ENCODE peak calls at places on chromosomes 3 and 15, in six cellular contexts. I is astrocyte of the spinal cord, K is Peyer's patch, U is endothelial cell, M is A673, T is MM.1S. F is an unnamed sample.

GRCh38 chr3:37202035-37202434 is 27.7 kb upstream of the LRRFIP2 start:
- DNase-seq in I (no peak), K (no peak), U (no peak), M (no peak), T (no peak), F (no peak)

GRCh38 chr3:98977520-98977919 is 76.0 kb upstream of the DCBLD2 start:
- DNase-seq in I (peak), K (no peak), U (no peak), M (peak), T (peak), F (no peak)

GRCh38 chr15:75650908-75651809 is 3.4 kb downstream of the SNX33 start:
- DNase-seq in I (no peak), K (no peak), U (no peak), M (no peak), T (no peak), F (no peak)

GRCh38 chr3:131491084-131491483 is 11.7 kb downstream of the MRPL3 start:
- DNase-seq in I (no peak), K (no peak), U (no peak), M (no peak), T (no peak), F (no peak)

GRCh38 chr3:186949281-186949982 is 19.1 kb downstream of the ST6GAL1 start:
- DNase-seq in I (no peak), K (no peak), U (no peak), M (no peak), T (no peak), F (no peak)

GRCh38 chr15:91208366-91208765 is 108.3 kb downstream of the SV2B start:
- DNase-seq in I (no peak), K (no peak), U (no peak), M (no peak), T (no peak), F (no peak)

GRCh38 chr3:175535351-175535750 is 676.2 kb downstream of the NAALADL2 start:
- DNase-seq in I (no peak), K (no peak), U (no peak), M (no peak), T (no peak), F (no peak)

GRCh38 chr3:161038725-161039124 is 66.4 kb downstream of the B3GALNT1 start:
- DNase-seq in I (peak), K (no peak), U (no peak), M (no peak), T (no peak), F (no peak)

GRCh38 chr3:10983219-10983916 is 9.2 kb upstream of the SLC6A1 start:
- DNase-seq in I (peak), K (peak), U (peak), M (peak), T (peak), F (peak)

GRCh38 chr3:54970895-54971294 is 43.0 kb upstream of the LRTM1 start:
- DNase-seq in I (peak), K (no peak), U (no peak), M (no peak), T (no peak), F (no peak)

GRCh38 chr3:58487140-58487886 is 4.6 kb upstream of the KCTD6 start:
- DNase-seq in I (peak), K (no peak), U (no peak), M (no peak), T (no peak), F (no peak)

GRCh38 chr3:190205739-190206138 is 85.0 kb upstream of the P3H2 start:
- DNase-seq in I (peak), K (no peak), U (no peak), M (no peak), T (no peak), F (no peak)

GRCh38 chr3:4722103-4722502 is 229.0 kb downstream of the ITPR1 start:
- DNase-seq in I (peak), K (peak), U (no peak), M (peak), T (no peak), F (no peak)

GRCh38 chr3:181629029-181629428 is 82.7 kb upstream of the SOX2 start:
- DNase-seq in I (peak), K (no peak), U (no peak), M (no peak), T (no peak), F (no peak)

GRCh38 chr3:196736670-196737374 is 2.8 kb upstream of the PAK2 start:
- DNase-seq in I (no peak), K (no peak), U (no peak), M (no peak), T (no peak), F (no peak)

GRCh38 chr3:127911421-127911931 is 3.6 kb upstream of the KBTBD12 start:
- DNase-seq in I (no peak), K (no peak), U (no peak), M (no peak), T (no peak), F (no peak)

DNA sequence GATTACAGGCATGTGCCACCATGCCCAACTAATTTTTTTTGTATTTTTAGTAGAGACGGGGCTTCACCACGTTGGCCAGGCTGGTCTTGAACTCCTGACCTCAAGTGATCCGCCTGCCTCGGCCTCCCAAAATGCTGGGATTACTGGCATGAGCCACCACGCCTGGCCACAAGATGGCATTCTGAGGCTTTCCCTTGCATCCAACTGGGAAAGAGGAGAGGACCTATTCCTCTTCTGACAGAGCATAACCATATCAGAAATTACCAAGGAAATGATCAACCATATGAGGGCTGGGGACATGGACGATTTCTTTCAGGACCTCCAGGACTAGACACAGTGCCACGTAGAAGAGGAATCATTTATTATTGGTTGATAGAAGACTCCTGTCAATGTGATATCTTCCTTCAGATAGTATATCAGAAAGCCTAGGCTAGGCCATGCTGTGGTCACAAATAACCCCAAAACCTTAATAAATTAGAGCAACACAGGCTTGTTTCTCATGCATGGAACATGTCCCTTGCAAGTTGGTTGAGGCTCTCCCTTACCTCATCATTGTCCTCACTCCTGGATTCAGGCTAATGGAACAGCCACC is 372.3 kb upstream of the IL12A start:
- DNase-seq in I (peak), K (peak), U (peak), M (peak), T (no peak), F (peak)
- TF ChIP-seq CTCF in I (peak), K (peak), U (peak), M (peak), T (no peak), F (peak)

GRCh38 chr15:40594429-40594836 is 384 bp downstream of the KNL1 start:
- DNase-seq in I (peak), K (peak), U (peak), M (peak), T (peak), F (peak)
- TF ChIP-seq CTCF in I (peak), K (no peak), U (no peak), M (no peak), T (peak), F (no peak)

DNA sequence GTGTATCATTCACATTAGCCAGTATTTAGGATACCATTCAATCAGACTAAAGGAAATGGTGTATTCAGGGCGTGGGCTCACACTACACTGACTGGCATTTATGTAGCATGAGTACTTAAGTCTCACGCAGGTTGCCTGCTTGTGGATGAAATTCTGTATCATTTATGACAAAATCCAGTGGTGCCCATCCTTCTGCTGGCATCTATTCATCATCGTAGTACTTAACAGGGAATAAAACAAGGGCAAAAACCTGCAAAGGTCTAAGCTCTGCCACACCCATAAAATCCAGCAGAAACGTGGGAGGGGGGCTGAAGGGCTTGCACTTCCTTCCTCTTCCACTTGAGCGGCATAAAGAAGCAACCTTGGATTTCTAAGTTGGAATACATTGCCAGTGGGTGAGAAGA is 2.7 kb downstream of the GAP43 start:
- DNase-seq in I (no peak), K (no peak), U (no peak), M (peak), T (no peak), F (no peak)
- TF ChIP-seq CTCF in I (no peak), K (no peak), U (peak), M (peak), T (no peak), F (peak)

DNA sequence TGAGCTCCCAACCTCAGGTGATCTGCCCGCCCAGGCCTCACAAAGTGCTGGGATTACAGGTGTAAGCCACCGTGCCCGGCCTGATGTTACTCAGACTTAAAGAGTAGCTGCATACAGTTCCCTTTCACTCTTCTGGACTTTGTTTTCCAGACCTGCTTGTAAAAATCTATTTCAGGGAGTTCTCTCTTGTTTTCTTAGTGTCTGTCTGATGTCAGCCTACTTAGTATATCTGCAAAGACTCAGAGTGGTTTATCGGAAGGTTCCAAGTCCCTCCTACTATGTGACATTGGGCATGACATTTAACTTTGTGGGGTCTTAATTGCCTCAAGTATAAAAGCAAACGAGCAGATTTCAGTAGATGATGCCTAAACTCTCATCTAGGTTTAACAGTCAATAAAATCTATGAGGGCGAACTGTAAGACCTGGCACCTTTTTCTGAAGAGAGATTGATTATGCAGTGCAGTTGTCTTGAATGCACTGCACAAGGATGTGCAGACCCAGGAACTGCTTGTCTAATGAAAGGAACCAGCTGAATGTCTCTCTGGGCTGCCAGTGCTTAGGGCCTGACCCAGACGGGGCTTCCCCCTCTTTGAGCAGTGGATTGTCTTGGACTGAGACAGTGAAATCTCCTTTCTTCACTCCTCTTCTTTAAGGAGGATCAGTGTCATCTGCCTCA is 301.4 kb downstream of the PTPRG start:
- DNase-seq in I (no peak), K (no peak), U (no peak), M (no peak), T (no peak), F (no peak)
- TF ChIP-seq CTCF in I (no peak), K (no peak), U (no peak), M (no peak), T (no peak), F (no peak)

GRCh38 chr3:126407412-126408044 is 12.8 kb downstream of the CFAP100 start:
- DNase-seq in I (no peak), K (no peak), U (no peak), M (no peak), T (no peak), F (no peak)
- TF ChIP-seq CTCF in I (no peak), K (no peak), U (no peak), M (no peak), T (no peak), F (no peak)

GRCh38 chr3:172626241-172626640 is 84.6 kb downstream of the NCEH1 start:
- DNase-seq in I (peak), K (no peak), U (no peak), M (no peak), T (no peak), F (no peak)

GRCh38 chr3:172627057-172627809 is 83.6 kb downstream of the NCEH1 start:
- DNase-seq in I (peak), K (no peak), U (no peak), M (no peak), T (no peak), F (no peak)

GRCh38 chr3:172625404-172625803 is 85.5 kb downstream of the NCEH1 start:
- DNase-seq in I (no peak), K (no peak), U (no peak), M (no peak), T (no peak), F (no peak)

GRCh38 chr3:172622916-172623700 is 87.8 kb downstream of the NCEH1 start:
- DNase-seq in I (peak), K (peak), U (peak), M (peak), T (peak), F (peak)

DNA sequence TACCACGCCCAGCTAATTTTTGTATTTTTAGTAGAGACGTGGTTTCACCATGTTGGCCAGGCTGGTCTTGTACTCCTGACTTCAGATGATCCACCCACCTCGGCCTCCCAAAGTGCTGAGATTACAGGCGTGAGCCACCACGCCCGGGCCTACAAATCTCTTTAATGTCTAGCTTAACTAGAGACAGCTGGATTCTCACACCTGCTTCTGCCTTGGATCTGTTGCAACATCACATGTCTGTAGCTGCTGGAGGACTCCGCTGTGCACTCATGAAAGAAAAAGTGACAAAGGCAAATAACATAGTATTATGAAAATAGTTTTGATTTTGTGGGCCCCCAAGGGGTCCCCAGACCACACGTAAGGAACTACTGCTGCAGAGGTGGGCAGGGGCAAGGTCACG is 85.9 kb downstream of the NCEH1 start:
- DNase-seq in I (no peak), K (no peak), U (no peak), M (no peak), T (no peak), F (no peak)
- TF ChIP-seq CTCF in I (no peak), K (no peak), U (no peak), M (no peak), T (no peak), F (no peak)

DNA sequence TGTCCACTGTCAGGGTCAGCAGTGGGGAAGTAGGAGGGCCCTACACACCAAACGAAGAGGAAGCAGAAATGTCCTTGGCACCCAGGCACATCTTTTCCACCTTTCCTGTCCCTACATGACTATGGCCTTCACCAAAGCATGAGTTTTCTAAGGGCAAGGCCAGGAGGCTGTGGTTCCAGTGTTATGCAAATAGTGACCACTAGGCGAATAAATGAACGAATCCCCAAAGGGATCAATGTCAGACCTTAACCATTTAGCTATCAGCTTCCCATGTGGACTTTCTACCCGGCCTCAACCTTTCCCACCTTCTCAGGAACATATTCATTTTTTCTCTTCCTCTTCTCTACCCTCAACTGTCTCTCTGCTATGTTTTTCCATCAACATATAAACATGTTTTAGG is 63.1 kb downstream of the NTRK3 start:
- DNase-seq in I (no peak), K (no peak), U (no peak), M (peak), T (no peak), F (no peak)
- TF ChIP-seq CTCF in I (no peak), K (no peak), U (peak), M (peak), T (no peak), F (no peak)

GRCh38 chr3:141147657-141148056 is 84.0 kb upstream of the PXYLP1 start:
- DNase-seq in I (no peak), K (no peak), U (no peak), M (no peak), T (no peak), F (no peak)

GRCh38 chr3:141150431-141150830 is 81.2 kb upstream of the PXYLP1 start:
- DNase-seq in I (no peak), K (no peak), U (no peak), M (no peak), T (no peak), F (no peak)

GRCh38 chr3:141148169-141148568 is 83.5 kb upstream of the PXYLP1 start:
- DNase-seq in I (no peak), K (no peak), U (no peak), M (no peak), T (no peak), F (no peak)

GRCh38 chr3:141148770-141149169 is 82.9 kb upstream of the PXYLP1 start:
- DNase-seq in I (no peak), K (no peak), U (no peak), M (no peak), T (no peak), F (no peak)

DNA sequence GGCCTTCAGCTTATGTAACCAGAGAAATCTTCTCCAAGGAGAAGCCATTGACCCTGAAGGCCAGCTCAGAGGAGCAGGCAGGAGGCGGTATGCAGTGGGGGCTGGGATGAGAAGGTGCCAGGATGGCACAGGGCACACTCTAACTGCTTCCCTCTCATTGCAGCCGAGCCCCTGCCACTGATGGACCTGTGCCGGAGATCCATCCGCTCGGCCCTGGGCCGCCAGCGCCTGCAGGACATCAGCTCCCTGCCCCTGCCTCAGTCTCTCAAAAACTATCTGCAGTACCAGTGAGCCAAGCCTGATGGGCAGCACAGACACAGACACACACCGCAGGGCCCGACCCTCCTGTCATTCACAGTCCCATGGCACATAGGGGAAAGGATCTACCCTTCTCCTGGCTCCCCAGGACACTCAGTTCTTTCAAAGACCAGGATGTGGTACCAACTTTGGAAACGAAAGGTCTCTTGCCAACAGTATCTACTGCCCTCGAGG is 84.6 kb upstream of the PXYLP1 start:
- DNase-seq in I (no peak), K (no peak), U (no peak), M (no peak), T (no peak), F (no peak)
- TF ChIP-seq CTCF in I (no peak), K (no peak), U (no peak), M (no peak), T (no peak), F (no peak)

GRCh38 chr3:198070871-198071270 is 110.9 kb downstream of the LMLN start:
- DNase-seq in I (no peak), K (no peak), U (no peak), M (no peak), T (no peak), F (no peak)

GRCh38 chr3:198065897-198066296 is 105.9 kb downstream of the LMLN start:
- DNase-seq in I (no peak), K (no peak), U (no peak), M (no peak), T (no peak), F (no peak)

GRCh38 chr3:198067416-198067815 is 107.4 kb downstream of the LMLN start:
- DNase-seq in I (no peak), K (no peak), U (no peak), M (no peak), T (no peak), F (no peak)

GRCh38 chr3:198076722-198077308 is 116.8 kb downstream of the LMLN start:
- DNase-seq in I (no peak), K (no peak), U (no peak), M (no peak), T (no peak), F (no peak)

GRCh38 chr3:198071602-198072285 is 111.7 kb downstream of the LMLN start:
- DNase-seq in I (peak), K (no peak), U (peak), M (peak), T (no peak), F (no peak)
- TF ChIP-seq CTCF in I (peak), K (no peak), U (no peak), M (no peak), T (peak), F (peak)